ENCODE peak calls at places on chromosomes 11 and 22, in seven cellular contexts. G, W, T, J, C, F and K are unnamed samples.

GRCh38 chr11:129333873-129334272 is 41.8 kb upstream of the BARX2 start:
- DNase-seq in G (no peak), W (no peak), T (no peak), J (no peak), C (no peak), F (no peak), K (no peak)

GRCh38 chr11:17743026-17743807 is 8.6 kb downstream of the KCNC1 start:
- DNase-seq in G (no peak), W (no peak), T (no peak), J (no peak), C (no peak), F (no peak), K (no peak)

GRCh38 chr11:61054927-61055562 is 47.2 kb upstream of the CD5 start:
- DNase-seq in G (no peak), W (no peak), T (no peak), J (no peak), C (no peak), F (no peak), K (no peak)

GRCh38 chr11:65920035-65920802 is 993 bp downstream of the DRAP1 start:
- DNase-seq in G (no peak), W (no peak), T (no peak), J (no peak), C (peak), F (peak), K (no peak)

GRCh38 chr11:35308157-35308556 is 111.2 kb downstream of the SLC1A2 start:
- DNase-seq in G (no peak), W (no peak), T (no peak), J (no peak), C (no peak), F (no peak), K (no peak)

GRCh38 chr11:32225491-32226285 is 134.8 kb downstream of the RCN1 start:
- DNase-seq in G (peak), W (no peak), T (no peak), J (no peak), C (no peak), F (no peak), K (no peak)

GRCh38 chr22:47107431-47107830 is 345.0 kb downstream of the TBC1D22A start:
- DNase-seq in G (no peak), W (no peak), T (no peak), J (no peak), C (no peak), F (no peak), K (no peak)

GRCh38 chr11:10375280-10376048 is 70.6 kb downstream of the ADM start:
- DNase-seq in G (no peak), W (no peak), T (no peak), J (no peak), C (no peak), F (no peak), K (no peak)